ENCODE peak calls at places on chromosome 1, in nine cellular contexts. H is CD4-positive, alpha-beta T cell; Q is BJ; P is cardiac muscle cell; L is endothelial cell; Y is psoas muscle; R is H1; W is H9; A is GM20000. I is an unnamed sample.

GRCh38 chr1:48947761-48948537 is 171.3 kb upstream of the BEND5 start:
- DNase-seq in H (no peak), Q (no peak), P (no peak), L (no peak), Y (no peak), R (no peak), W (peak), A (no peak), I (no peak)

GRCh38 chr1:19845166-19845954 is 30.3 kb upstream of the RNF186 start:
- DNase-seq in H (no peak), Q (no peak), P (no peak), L (no peak), Y (no peak), R (no peak), W (no peak), A (no peak), I (no peak)

GRCh38 chr1:115717541-115717940 is 51.0 kb downstream of the CASQ2 start:
- DNase-seq in H (no peak), Q (no peak), P (peak), L (peak), Y (peak), R (no peak), W (peak), A (peak), I (no peak)

GRCh38 chr1:184158911-184159701 is 107.6 kb downstream of the TSEN15 start:
- DNase-seq in H (no peak), Q (no peak), P (no peak), L (no peak), Y (no peak), R (no peak), W (no peak), A (no peak), I (no peak)

GRCh38 chr1:55684131-55684650 is 469.0 kb upstream of the USP24 start:
- DNase-seq in H (no peak), Q (no peak), P (no peak), L (no peak), Y (no peak), R (no peak), W (no peak), A (no peak), I (no peak)

GRCh38 chr1:240337795-240338194 is 246.1 kb downstream of the FMN2 start:
- DNase-seq in H (no peak), Q (peak), P (peak), L (no peak), Y (no peak), R (no peak), W (no peak), A (no peak), I (no peak)

GRCh38 chr1:24416666-24417391 is 1.2 kb downstream of the NIPAL3 start:
- DNase-seq in H (no peak), Q (peak), P (no peak), L (no peak), Y (no peak), R (no peak), W (no peak), A (peak), I (peak)

GRCh38 chr1:155053531-155054105 is 2.5 kb downstream of the ADAM15 start:
- DNase-seq in H (no peak), Q (no peak), P (no peak), L (no peak), Y (no peak), R (no peak), W (no peak), A (no peak), I (no peak)

GRCh38 chr1:173853074-173853473 is 14.7 kb downstream of the GAS5 start:
- DNase-seq in H (no peak), Q (no peak), P (no peak), L (peak), Y (no peak), R (no peak), W (peak), A (no peak), I (no peak)

GRCh38 chr1:173009597-173009996 is 41.1 kb downstream of the TNFSF18 start:
- DNase-seq in H (no peak), Q (no peak), P (no peak), L (no peak), Y (no peak), R (no peak), W (no peak), A (no peak), I (no peak)

GRCh38 chr1:115183158-115183557 is 93.9 kb upstream of the TSPAN2 start:
- DNase-seq in H (no peak), Q (no peak), P (no peak), L (no peak), Y (no peak), R (no peak), W (peak), A (no peak), I (no peak)

GRCh38 chr1:48889088-48889487 is 112.4 kb upstream of the BEND5 start:
- DNase-seq in H (no peak), Q (no peak), P (no peak), L (no peak), Y (no peak), R (no peak), W (no peak), A (no peak), I (no peak)

GRCh38 chr1:232553809-232554208 is 76.1 kb downstream of the SIPA1L2 start:
- DNase-seq in H (no peak), Q (no peak), P (no peak), L (no peak), Y (no peak), R (no peak), W (no peak), A (no peak), I (no peak)

GRCh38 chr1:175277778-175278177 is 85.2 kb upstream of the KIAA0040 start:
- DNase-seq in H (no peak), Q (no peak), P (no peak), L (no peak), Y (no peak), R (no peak), W (no peak), A (no peak), I (no peak)

GRCh38 chr1:184535191-184535970 is 148.6 kb downstream of the C1orf21 start:
- DNase-seq in H (no peak), Q (peak), P (no peak), L (no peak), Y (no peak), R (no peak), W (no peak), A (no peak), I (no peak)

GRCh38 chr1:205813755-205814058 is 709 bp upstream of the SLC41A1 start:
- DNase-seq in H (no peak), Q (no peak), P (no peak), L (no peak), Y (no peak), R (no peak), W (peak), A (no peak), I (no peak)

GRCh38 chr1:1082239-1083180 is 8.4 kb upstream of the RNF223 start:
- DNase-seq in H (no peak), Q (no peak), P (no peak), L (peak), Y (no peak), R (no peak), W (no peak), A (no peak), I (no peak)

GRCh38 chr1:220906561-220907334 is 27.5 kb downstream of the HLX start:
- DNase-seq in H (no peak), Q (no peak), P (no peak), L (no peak), Y (no peak), R (no peak), W (no peak), A (no peak), I (no peak)

GRCh38 chr1:3869751-3870301 is 12.6 kb downstream of the DFFB start:
- DNase-seq in H (no peak), Q (no peak), P (no peak), L (no peak), Y (no peak), R (no peak), W (no peak), A (no peak), I (no peak)

GRCh38 chr1:156959414-156959813 is 39.0 kb downstream of the LRRC71 start:
- DNase-seq in H (no peak), Q (peak), P (peak), L (no peak), Y (no peak), R (no peak), W (no peak), A (no peak), I (no peak)

GRCh38 chr1:35931424-35932157 is 686 bp downstream of the AGO3 start:
- DNase-seq in H (no peak), Q (no peak), P (peak), L (no peak), Y (no peak), R (no peak), W (no peak), A (peak), I (peak)

GRCh38 chr1:201221201-201221846 is 30.7 kb downstream of the IGFN1 start:
- DNase-seq in H (no peak), Q (no peak), P (no peak), L (no peak), Y (no peak), R (no peak), W (peak), A (no peak), I (no peak)

GRCh38 chr1:68197891-68198290 is 34.4 kb downstream of the WLS start:
- DNase-seq in H (no peak), Q (no peak), P (no peak), L (no peak), Y (no peak), R (no peak), W (no peak), A (no peak), I (peak)

GRCh38 chr1:115105836-115106235 is 16.5 kb upstream of the TSPAN2 start:
- DNase-seq in H (no peak), Q (no peak), P (no peak), L (no peak), Y (no peak), R (no peak), W (no peak), A (no peak), I (no peak)

DNA sequence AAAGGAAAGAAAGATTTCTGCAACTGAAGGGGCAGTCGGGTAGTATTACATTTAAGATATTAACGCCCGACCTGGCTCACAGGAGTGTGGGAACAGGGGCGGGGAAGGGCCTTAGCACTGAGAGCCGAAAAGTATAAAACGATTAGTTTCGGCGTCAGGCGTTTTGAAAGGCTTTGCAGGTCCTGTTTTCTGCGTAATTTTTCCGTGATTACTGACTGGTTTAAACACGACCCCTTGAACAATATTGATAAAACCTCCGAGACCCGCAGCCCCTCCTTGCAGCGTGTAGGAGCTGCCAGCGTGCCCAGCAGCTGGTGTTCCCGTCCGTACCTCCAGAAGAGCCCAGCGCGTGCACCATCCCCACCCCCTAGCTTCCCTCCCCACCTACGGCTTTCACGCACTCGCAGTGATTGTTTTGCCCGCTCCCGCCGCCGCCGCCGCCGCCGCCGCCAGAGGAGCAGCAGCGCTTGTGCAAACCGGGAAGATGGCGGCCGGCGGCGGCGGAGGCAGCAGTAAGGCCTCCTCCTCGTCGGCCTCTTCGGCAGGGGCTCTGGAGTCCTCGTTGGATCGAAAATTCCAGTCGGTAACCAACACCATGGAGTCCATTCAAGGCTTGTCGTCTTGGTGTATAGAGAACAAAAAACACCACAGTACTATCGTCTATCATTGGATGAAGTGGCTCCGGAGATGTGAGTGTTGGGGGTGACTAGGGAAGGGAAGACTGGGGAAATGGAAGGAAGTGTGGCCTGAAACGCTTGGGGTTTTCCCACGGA is 470 bp downstream of the RPRD2 start:
- DNase-seq in H (peak), Q (no peak), P (peak), L (peak), Y (peak), R (peak), W (peak), A (peak), I (no peak)
- TF ChIP-seq CTCF in H (no peak), Q (no peak), P (no peak), L (no peak), Y (peak), R (no peak), W (no peak), A (no peak), I (no peak)

GRCh38 chr1:228341450-228341813 is 65.2 kb downstream of the TRIM11 start:
- DNase-seq in H (no peak), Q (no peak), P (no peak), L (no peak), Y (peak), R (no peak), W (no peak), A (no peak), I (no peak)

GRCh38 chr1:228341814-228342626 is 64.6 kb downstream of the TRIM11 start:
- DNase-seq in H (no peak), Q (no peak), P (no peak), L (no peak), Y (peak), R (no peak), W (peak), A (no peak), I (no peak)

GRCh38 chr1:228339766-228340685 is 66.6 kb downstream of the TRIM11 start:
- DNase-seq in H (no peak), Q (no peak), P (no peak), L (no peak), Y (peak), R (no peak), W (peak), A (no peak), I (no peak)

GRCh38 chr1:228339059-228339704 is 67.5 kb downstream of the TRIM11 start:
- DNase-seq in H (no peak), Q (no peak), P (no peak), L (no peak), Y (no peak), R (no peak), W (peak), A (no peak), I (no peak)

DNA sequence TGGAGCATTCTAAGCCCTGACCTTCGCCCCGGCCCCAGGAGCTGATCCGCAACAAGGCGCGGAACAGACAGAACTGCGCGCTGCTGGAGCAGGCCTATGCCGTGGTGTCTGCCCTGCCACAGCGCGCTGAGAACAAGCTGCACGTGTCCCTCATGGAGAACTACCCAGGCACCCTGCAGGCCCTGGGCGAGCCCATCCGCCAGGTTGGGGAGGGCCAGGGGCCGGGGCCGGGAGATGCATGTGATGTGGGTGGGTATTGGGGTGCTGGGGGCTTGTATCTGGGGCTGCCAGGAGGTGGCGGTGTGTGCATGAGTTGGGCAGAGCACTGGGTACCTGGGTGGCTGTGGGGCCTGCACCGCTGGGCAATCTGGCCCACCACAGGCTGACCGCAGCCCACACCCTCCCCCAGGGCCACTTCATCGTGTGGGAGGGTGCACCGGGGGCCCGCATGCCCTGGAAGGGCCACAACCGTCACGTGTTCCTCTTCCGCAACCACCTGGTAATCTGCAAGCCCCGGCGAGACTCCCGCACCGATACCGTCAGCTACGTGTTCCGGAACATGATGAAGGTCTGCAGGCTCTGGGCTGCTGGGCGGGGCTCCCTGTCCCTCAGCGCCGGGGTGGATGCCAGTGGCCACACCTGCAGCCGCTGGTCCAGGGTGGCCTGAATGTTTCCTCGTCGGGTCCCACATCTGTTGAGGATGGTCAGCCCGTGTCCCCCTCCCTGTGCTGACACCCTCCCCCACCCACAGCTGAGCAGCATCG is 65.8 kb downstream of the TRIM11 start:
- DNase-seq in H (no peak), Q (no peak), P (no peak), L (no peak), Y (peak), R (peak), W (peak), A (no peak), I (no peak)
- TF ChIP-seq CTCF in H (no peak), Q (peak), P (peak), L (no peak), Y (no peak), R (no peak), W (peak), A (no peak), I (peak)

GRCh38 chr1:202661136-202661845 is 49.0 kb downstream of the SYT2 start:
- DNase-seq in H (no peak), Q (no peak), P (no peak), L (no peak), Y (no peak), R (no peak), W (no peak), A (no peak), I (no peak)
- TF ChIP-seq CTCF in H (peak), Q (peak), P (no peak), L (no peak), Y (peak), R (peak), W (peak), A (no peak), I (peak)

DNA sequence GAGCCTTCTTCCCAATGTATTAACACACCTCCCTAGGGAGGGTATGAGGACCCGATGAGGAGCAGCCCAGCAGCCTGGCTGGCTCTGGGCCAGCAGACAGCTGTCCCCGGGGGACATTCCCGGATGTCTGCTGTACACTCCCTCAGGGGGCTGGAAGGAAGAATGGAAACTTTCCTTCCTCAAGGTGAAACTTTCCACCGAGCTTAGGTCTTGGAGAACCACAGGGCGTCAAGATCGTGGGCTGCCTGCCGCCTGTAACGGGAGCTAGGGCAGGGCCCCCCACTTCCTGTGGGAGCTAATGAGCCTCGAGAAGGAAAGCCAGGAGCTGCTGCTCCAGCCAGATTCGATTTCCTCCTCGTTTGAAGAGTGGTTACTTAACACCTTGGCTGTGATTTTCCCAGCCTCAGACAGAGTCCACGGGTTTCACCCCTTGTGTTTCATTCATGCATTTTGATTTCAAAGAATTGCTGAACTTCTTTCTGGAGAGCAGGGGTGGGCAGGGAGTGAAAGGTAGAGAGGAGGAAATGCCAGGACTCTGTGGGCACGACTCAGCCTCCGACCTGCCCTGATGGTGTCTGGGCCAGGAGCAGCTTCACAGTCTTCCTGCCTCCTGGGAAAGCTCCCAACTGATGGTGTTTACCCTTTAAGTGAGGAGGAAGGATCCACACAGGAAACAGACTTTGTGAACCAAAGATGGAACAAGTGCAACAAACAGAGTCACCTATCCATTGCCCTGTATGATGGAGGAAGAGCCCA is 29.7 kb downstream of the UBE2T start:
- DNase-seq in H (no peak), Q (no peak), P (no peak), L (no peak), Y (no peak), R (no peak), W (no peak), A (no peak), I (no peak)
- TF ChIP-seq CTCF in H (no peak), Q (no peak), P (no peak), L (no peak), Y (no peak), R (no peak), W (no peak), A (no peak), I (no peak)

GRCh38 chr1:204258213-204259115 is 44.7 kb upstream of the GOLT1A start:
- DNase-seq in H (no peak), Q (no peak), P (peak), L (peak), Y (peak), R (peak), W (peak), A (peak), I (peak)
- TF ChIP-seq CTCF in H (peak), Q (peak), P (peak), L (peak), Y (peak), R (peak), W (peak), A (peak), I (peak)

GRCh38 chr1:13825033-13825432 is 125.0 kb downstream of the PRDM2 start:
- DNase-seq in H (no peak), Q (no peak), P (no peak), L (no peak), Y (no peak), R (no peak), W (peak), A (no peak), I (no peak)
- TF ChIP-seq CTCF in H (no peak), Q (peak), P (no peak), L (no peak), Y (no peak), R (no peak), W (no peak), A (no peak), I (no peak)

DNA sequence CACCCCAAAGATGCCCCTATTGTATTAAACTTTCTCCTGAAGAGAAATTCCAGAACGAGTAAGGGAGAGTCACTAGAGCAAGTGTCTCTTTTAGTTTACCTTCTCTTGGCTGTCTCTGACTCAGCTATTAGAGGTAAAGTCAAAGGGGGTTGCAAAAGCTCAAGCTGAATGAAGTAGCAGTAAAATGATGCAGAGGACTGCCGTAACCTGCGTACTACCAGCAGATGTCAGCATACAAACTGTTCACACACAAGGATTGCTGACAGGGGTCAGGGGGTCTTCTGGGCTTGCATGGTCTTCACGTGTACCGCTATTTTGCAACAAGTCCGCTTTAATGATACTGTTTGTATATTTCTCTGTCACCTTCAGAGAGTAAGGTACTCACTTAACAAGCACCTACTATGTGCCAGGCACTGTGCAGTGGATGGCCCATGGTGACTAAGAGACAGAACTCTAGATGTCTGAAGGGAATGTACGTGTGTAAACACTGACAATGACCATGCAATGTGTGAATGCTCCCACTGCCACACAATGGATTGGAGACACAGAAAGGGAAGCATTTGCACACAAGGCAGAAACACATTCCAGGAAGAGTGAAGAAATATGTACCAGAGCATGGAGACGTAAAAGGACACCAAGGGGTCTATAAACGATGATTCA is 34.9 kb downstream of the CHML start:
- DNase-seq in H (no peak), Q (no peak), P (peak), L (no peak), Y (no peak), R (no peak), W (peak), A (no peak), I (no peak)
- TF ChIP-seq CTCF in H (no peak), Q (no peak), P (peak), L (no peak), Y (no peak), R (peak), W (peak), A (peak), I (peak)